ENCODE peak calls at places on chromosomes 5 and 9, in six cellular contexts. One of them, this sample, is unnamed.

GRCh38 chr5:90066920-90067319 is 342.6 kb downstream of the CETN3 start:
- DNase-seq in CD8-positive, alpha-beta T cell: no peak
- DNase-seq in B cell: no peak
- DNase-seq in AG04449: no peak
- DNase-seq in A549: no peak
- DNase-seq in endothelial cell: no peak
- DNase-seq in this sample: no peak

GRCh38 chr5:151148583-151148982 is 9.0 kb downstream of the ANXA6 start:
- DNase-seq in CD8-positive, alpha-beta T cell: no peak
- DNase-seq in B cell: no peak
- DNase-seq in AG04449: no peak
- DNase-seq in A549: no peak
- DNase-seq in endothelial cell: no peak
- DNase-seq in this sample: peak; percentile 23

GRCh38 chr5:146703899-146704298 is 174.7 kb downstream of the PPP2R2B start:
- DNase-seq in CD8-positive, alpha-beta T cell: no peak
- DNase-seq in B cell: no peak
- DNase-seq in AG04449: no peak
- DNase-seq in A549: no peak
- DNase-seq in endothelial cell: no peak
- DNase-seq in this sample: no peak

GRCh38 chr5:160506006-160507004 is 84.7 kb downstream of the PTTG1 start:
- DNase-seq in CD8-positive, alpha-beta T cell: peak; percentile 80
- DNase-seq in B cell: peak; percentile 58
- DNase-seq in AG04449: no peak
- DNase-seq in A549: no peak
- DNase-seq in endothelial cell: peak; percentile 38
- DNase-seq in this sample: peak; percentile 60

GRCh38 chr9:84408416-84408815 is 67.9 kb upstream of the SLC28A3 start:
- DNase-seq in CD8-positive, alpha-beta T cell: no peak
- DNase-seq in B cell: no peak
- DNase-seq in AG04449: no peak
- DNase-seq in A549: no peak
- DNase-seq in endothelial cell: no peak
- DNase-seq in this sample: no peak

GRCh38 chr9:91426123-91426745 is 2.6 kb upstream of the NFIL3 start:
- DNase-seq in CD8-positive, alpha-beta T cell: no peak
- DNase-seq in B cell: no peak
- DNase-seq in AG04449: no peak
- DNase-seq in A549: peak; percentile 67
- DNase-seq in endothelial cell: no peak
- DNase-seq in this sample: no peak

GRCh38 chr5:72834919-72835318 is 18.5 kb downstream of the TNPO1 start:
- DNase-seq in CD8-positive, alpha-beta T cell: no peak
- DNase-seq in B cell: no peak
- DNase-seq in AG04449: no peak
- DNase-seq in A549: no peak
- DNase-seq in endothelial cell: no peak
- DNase-seq in this sample: no peak

GRCh38 chr9:20012232-20012631 is 223.4 kb upstream of the SLC24A2 start:
- DNase-seq in CD8-positive, alpha-beta T cell: no peak
- DNase-seq in B cell: no peak
- DNase-seq in AG04449: no peak
- DNase-seq in A549: no peak
- DNase-seq in endothelial cell: no peak
- DNase-seq in this sample: no peak

GRCh38 chr5:103519550-103519949 is 43.0 kb downstream of the NUDT12 start:
- DNase-seq in CD8-positive, alpha-beta T cell: no peak
- DNase-seq in B cell: no peak
- DNase-seq in AG04449: no peak
- DNase-seq in A549: no peak
- DNase-seq in endothelial cell: peak; percentile 24
- DNase-seq in this sample: no peak

GRCh38 chr5:139768802-139769465 is 26.7 kb upstream of the PSD2 start:
- DNase-seq in CD8-positive, alpha-beta T cell: peak; percentile 6
- DNase-seq in B cell: no peak
- DNase-seq in AG04449: no peak
- DNase-seq in A549: no peak
- DNase-seq in endothelial cell: no peak
- DNase-seq in this sample: no peak

GRCh38 chr9:113921366-113921765 is 45.3 kb downstream of the ZNF618 start:
- DNase-seq in CD8-positive, alpha-beta T cell: no peak
- DNase-seq in B cell: no peak
- DNase-seq in AG04449: no peak
- DNase-seq in A549: no peak
- DNase-seq in endothelial cell: no peak
- DNase-seq in this sample: no peak

GRCh38 chr5:61933787-61934626 is 372.0 kb upstream of the KIF2A start:
- DNase-seq in CD8-positive, alpha-beta T cell: no peak
- DNase-seq in B cell: no peak
- DNase-seq in AG04449: no peak
- DNase-seq in A549: peak; percentile 27
- DNase-seq in endothelial cell: peak; percentile 74
- DNase-seq in this sample: no peak

GRCh38 chr5:69492391-69493234 is at the start of gene OCLN:
- DNase-seq in CD8-positive, alpha-beta T cell: no peak
- DNase-seq in B cell: no peak
- DNase-seq in AG04449: no peak
- DNase-seq in A549: peak; percentile 87
- DNase-seq in endothelial cell: peak; percentile 69
- DNase-seq in this sample: no peak

GRCh38 chr9:112831281-112831851 is 59.3 kb downstream of the SLC46A2 start:
- DNase-seq in CD8-positive, alpha-beta T cell: no peak
- DNase-seq in B cell: no peak
- DNase-seq in AG04449: no peak
- DNase-seq in A549: no peak
- DNase-seq in endothelial cell: no peak
- DNase-seq in this sample: no peak

GRCh38 chr5:141969783-141970741 is 1.2 kb downstream of the RNF14 start:
- DNase-seq in CD8-positive, alpha-beta T cell: no peak
- DNase-seq in B cell: peak; percentile 45
- DNase-seq in AG04449: no peak
- DNase-seq in A549: peak; percentile 55
- DNase-seq in endothelial cell: no peak
- DNase-seq in this sample: no peak

GRCh38 chr5:173296737-173297676 is 31.2 kb downstream of the STC2 start:
- DNase-seq in CD8-positive, alpha-beta T cell: no peak
- DNase-seq in B cell: no peak
- DNase-seq in AG04449: no peak
- DNase-seq in A549: no peak
- DNase-seq in endothelial cell: no peak
- DNase-seq in this sample: no peak

GRCh38 chr5:115820846-115821245 is 4.4 kb upstream of the CDO1 start:
- DNase-seq in CD8-positive, alpha-beta T cell: no peak
- DNase-seq in B cell: no peak
- DNase-seq in AG04449: no peak
- DNase-seq in A549: no peak
- DNase-seq in endothelial cell: no peak
- DNase-seq in this sample: no peak

GRCh38 chr5:31854181-31854624 is 215.3 kb downstream of the PDZD2 start:
- DNase-seq in CD8-positive, alpha-beta T cell: no peak
- DNase-seq in B cell: no peak
- DNase-seq in AG04449: no peak
- DNase-seq in A549: no peak
- DNase-seq in endothelial cell: peak; percentile 48
- DNase-seq in this sample: no peak

GRCh38 chr5:94694671-94695070 is 76.2 kb downstream of the SLF1 start:
- DNase-seq in CD8-positive, alpha-beta T cell: no peak
- DNase-seq in B cell: no peak
- DNase-seq in AG04449: no peak
- DNase-seq in A549: no peak
- DNase-seq in endothelial cell: no peak
- DNase-seq in this sample: no peak

GRCh38 chr5:133930061-133930823 is 38.2 kb downstream of the C5orf15 start:
- DNase-seq in CD8-positive, alpha-beta T cell: peak; percentile 66
- DNase-seq in B cell: peak; percentile 71
- DNase-seq in AG04449: peak; percentile 19
- DNase-seq in A549: no peak
- DNase-seq in endothelial cell: no peak
- DNase-seq in this sample: peak; percentile 30

GRCh38 chr9:15135167-15135792 is 171.7 kb downstream of the TTC39B start:
- DNase-seq in CD8-positive, alpha-beta T cell: peak; percentile 40
- DNase-seq in B cell: peak; percentile 44
- DNase-seq in AG04449: no peak
- DNase-seq in A549: peak; percentile 71
- DNase-seq in endothelial cell: peak; percentile 65
- DNase-seq in this sample: no peak

DNA sequence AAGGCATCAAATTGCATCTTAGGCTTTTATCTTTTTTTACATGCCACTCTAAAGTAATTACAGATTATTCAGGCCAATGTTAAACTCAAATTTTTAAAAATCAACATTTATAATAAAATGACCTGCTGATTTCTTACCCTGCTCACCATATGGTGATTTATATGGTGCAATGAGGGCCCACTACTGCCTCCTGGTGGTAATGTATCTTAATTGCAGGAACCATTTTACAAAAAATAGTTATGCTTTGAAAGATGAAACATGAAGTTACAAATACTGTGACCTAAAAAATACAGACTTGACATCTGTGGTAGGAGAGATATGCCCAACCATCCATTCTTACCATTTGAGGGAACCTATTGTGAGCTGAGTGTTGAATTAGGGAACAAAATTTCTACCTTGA is 292.6 kb upstream of the TAS2R1 start:
- DNase-seq in CD8-positive, alpha-beta T cell: no peak
- DNase-seq in B cell: no peak
- DNase-seq in AG04449: no peak
- DNase-seq in A549: no peak
- DNase-seq in endothelial cell: no peak
- DNase-seq in this sample: no peak
- TF ChIP-seq CTCF in CD8-positive, alpha-beta T cell: peak; percentile 22
- TF ChIP-seq CTCF in B cell: peak; percentile 63
- TF ChIP-seq CTCF in AG04449: no peak
- TF ChIP-seq CTCF in A549: peak; percentile 10
- TF ChIP-seq CTCF in endothelial cell: peak; percentile 72
- TF ChIP-seq CTCF in this sample: peak; percentile 21

DNA sequence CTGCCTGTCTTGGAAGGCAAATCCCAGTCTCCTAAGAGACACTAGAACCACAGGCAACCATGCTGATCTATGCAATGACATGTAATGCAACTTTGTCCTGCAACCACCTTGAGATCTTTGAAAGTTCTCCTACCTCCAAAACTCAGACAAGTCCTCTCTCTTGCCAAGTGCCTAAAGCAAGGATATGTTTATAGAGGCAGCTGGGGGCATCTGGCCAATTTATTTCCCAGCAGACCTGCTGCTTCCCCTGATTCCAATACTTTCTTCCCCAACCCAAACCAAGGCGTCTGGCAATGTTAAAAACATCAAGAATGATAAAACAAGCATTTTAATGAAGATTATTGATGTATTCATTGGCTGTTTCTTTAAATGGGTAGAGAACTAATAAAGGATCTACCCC is 138.4 kb downstream of the DOCK8 start:
- DNase-seq in CD8-positive, alpha-beta T cell: no peak
- DNase-seq in B cell: no peak
- DNase-seq in AG04449: no peak
- DNase-seq in A549: no peak
- DNase-seq in endothelial cell: no peak
- DNase-seq in this sample: no peak
- TF ChIP-seq CTCF in CD8-positive, alpha-beta T cell: no peak
- TF ChIP-seq CTCF in B cell: no peak
- TF ChIP-seq CTCF in AG04449: no peak
- TF ChIP-seq CTCF in A549: no peak
- TF ChIP-seq CTCF in endothelial cell: no peak
- TF ChIP-seq CTCF in this sample: no peak

GRCh38 chr9:133539434-133539833 is 4.9 kb downstream of the ADAMTSL2 start:
- DNase-seq in CD8-positive, alpha-beta T cell: no peak
- DNase-seq in B cell: no peak
- DNase-seq in AG04449: no peak
- DNase-seq in A549: no peak
- DNase-seq in endothelial cell: no peak
- DNase-seq in this sample: no peak

GRCh38 chr9:133542002-133542401 is 7.5 kb downstream of the ADAMTSL2 start:
- DNase-seq in CD8-positive, alpha-beta T cell: no peak
- DNase-seq in B cell: no peak
- DNase-seq in AG04449: no peak
- DNase-seq in A549: no peak
- DNase-seq in endothelial cell: no peak
- DNase-seq in this sample: no peak

GRCh38 chr9:133538851-133539250 is 4.3 kb downstream of the ADAMTSL2 start:
- DNase-seq in CD8-positive, alpha-beta T cell: no peak
- DNase-seq in B cell: no peak
- DNase-seq in AG04449: no peak
- DNase-seq in A549: no peak
- DNase-seq in endothelial cell: no peak
- DNase-seq in this sample: no peak

GRCh38 chr9:133538176-133538575 is 3.7 kb downstream of the ADAMTSL2 start:
- DNase-seq in CD8-positive, alpha-beta T cell: no peak
- DNase-seq in B cell: no peak
- DNase-seq in AG04449: no peak
- DNase-seq in A549: no peak
- DNase-seq in endothelial cell: no peak
- DNase-seq in this sample: no peak

GRCh38 chr9:133540336-133541025 is 6.0 kb downstream of the ADAMTSL2 start:
- DNase-seq in CD8-positive, alpha-beta T cell: no peak
- DNase-seq in B cell: no peak
- DNase-seq in AG04449: no peak
- DNase-seq in A549: no peak
- DNase-seq in endothelial cell: peak; percentile 38
- DNase-seq in this sample: no peak
- TF ChIP-seq CTCF in CD8-positive, alpha-beta T cell: no peak
- TF ChIP-seq CTCF in B cell: no peak
- TF ChIP-seq CTCF in AG04449: no peak
- TF ChIP-seq CTCF in A549: no peak
- TF ChIP-seq CTCF in endothelial cell: no peak
- TF ChIP-seq CTCF in this sample: no peak

GRCh38 chr5:129249891-129250290 is 155.3 kb downstream of the ISOC1 start:
- DNase-seq in CD8-positive, alpha-beta T cell: no peak
- DNase-seq in B cell: no peak
- DNase-seq in AG04449: no peak
- DNase-seq in A549: no peak
- DNase-seq in endothelial cell: no peak
- DNase-seq in this sample: no peak

GRCh38 chr5:129244478-129244877 is 149.9 kb downstream of the ISOC1 start:
- DNase-seq in CD8-positive, alpha-beta T cell: no peak
- DNase-seq in B cell: no peak
- DNase-seq in AG04449: peak; percentile 49
- DNase-seq in A549: no peak
- DNase-seq in endothelial cell: no peak
- DNase-seq in this sample: no peak

GRCh38 chr5:129245489-129245888 is 150.9 kb downstream of the ISOC1 start:
- DNase-seq in CD8-positive, alpha-beta T cell: no peak
- DNase-seq in B cell: no peak
- DNase-seq in AG04449: no peak
- DNase-seq in A549: no peak
- DNase-seq in endothelial cell: no peak
- DNase-seq in this sample: no peak

GRCh38 chr5:129243058-129243457 is 148.5 kb downstream of the ISOC1 start:
- DNase-seq in CD8-positive, alpha-beta T cell: no peak
- DNase-seq in B cell: no peak
- DNase-seq in AG04449: no peak
- DNase-seq in A549: no peak
- DNase-seq in endothelial cell: no peak
- DNase-seq in this sample: no peak

DNA sequence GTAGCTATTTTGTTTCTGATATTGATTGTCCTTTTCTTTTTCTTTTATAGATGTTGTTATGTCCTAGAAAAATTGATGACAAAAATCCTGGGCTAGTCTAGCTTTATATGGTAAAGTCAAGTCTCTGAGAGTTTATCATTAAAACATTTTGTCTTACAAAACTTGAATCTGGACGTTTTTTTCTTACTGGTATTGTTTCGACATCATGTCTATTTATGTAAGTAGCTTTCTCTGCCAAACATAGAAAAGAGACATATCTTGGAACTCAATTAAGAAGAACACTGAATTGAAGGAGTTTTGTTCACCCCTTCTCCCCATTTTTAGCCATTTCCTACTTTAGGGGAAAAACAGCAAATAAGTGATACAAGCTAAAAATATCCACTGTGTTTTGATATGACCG is 151.5 kb downstream of the ISOC1 start:
- DNase-seq in CD8-positive, alpha-beta T cell: no peak
- DNase-seq in B cell: no peak
- DNase-seq in AG04449: no peak
- DNase-seq in A549: no peak
- DNase-seq in endothelial cell: no peak
- DNase-seq in this sample: no peak
- TF ChIP-seq CTCF in CD8-positive, alpha-beta T cell: no peak
- TF ChIP-seq CTCF in B cell: no peak
- TF ChIP-seq CTCF in AG04449: no peak
- TF ChIP-seq CTCF in A549: no peak
- TF ChIP-seq CTCF in endothelial cell: no peak
- TF ChIP-seq CTCF in this sample: no peak

This sample was measured in natural killer cell.